ENCODE peak calls at places on chromosomes 3 and 15, in four cellular contexts. O, J, P and R are unnamed samples.

GRCh38 chr3:177441813-177442646 is 244.7 kb upstream of the TBL1XR1 start:
- DNase-seq in O (no peak), J (no peak), P (no peak), R (no peak)

GRCh38 chr3:186514296-186515002 is 29.7 kb downstream of the CRYGS start:
- DNase-seq in O (no peak), J (no peak), P (no peak), R (no peak)

GRCh38 chr15:48940508-48940907 is 23.2 kb downstream of the SHC4 start:
- DNase-seq in O (no peak), J (no peak), P (no peak), R (no peak)

GRCh38 chr15:73832657-73833056 is 40.7 kb upstream of the TBC1D21 start:
- DNase-seq in O (no peak), J (no peak), P (no peak), R (no peak)

GRCh38 chr3:173128633-173129032 is 12.4 kb downstream of the SPATA16 start:
- DNase-seq in O (no peak), J (no peak), P (no peak), R (no peak)

GRCh38 chr3:15330031-15330596 is 2.3 kb downstream of the SH3BP5 start:
- DNase-seq in O (no peak), J (peak; percentile 41), P (peak; percentile 61), R (no peak)

GRCh38 chr3:13217736-13218540 is 144.7 kb upstream of the IQSEC1 start:
- DNase-seq in O (no peak), J (no peak), P (no peak), R (no peak)

GRCh38 chr15:66692808-66693596 is 9.0 kb upstream of the SMAD6 start:
- DNase-seq in O (peak; percentile 44), J (no peak), P (no peak), R (no peak)

GRCh38 chr3:126784254-126784653 is 80.2 kb downstream of the CHCHD6 start:
- DNase-seq in O (no peak), J (no peak), P (no peak), R (no peak)

GRCh38 chr3:78754066-78754743 is 1013.6 kb downstream of the ROBO1 start:
- DNase-seq in O (no peak), J (no peak), P (no peak), R (no peak)

GRCh38 chr3:184409946-184410500 is 30.2 kb downstream of the CHRD start:
- DNase-seq in O (no peak), J (no peak), P (no peak), R (no peak)

GRCh38 chr3:13021141-13021933 is 51.9 kb downstream of the IQSEC1 start:
- DNase-seq in O (no peak), J (no peak), P (peak; percentile 66), R (no peak)

GRCh38 chr3:16148783-16149182 is 25.7 kb upstream of the GALNT15 start:
- DNase-seq in O (no peak), J (peak; percentile 65), P (peak; percentile 83), R (no peak)

GRCh38 chr3:169945313-169945712 is 21.3 kb upstream of the SEC62 start:
- DNase-seq in O (no peak), J (peak; percentile 44), P (peak; percentile 38), R (no peak)

GRCh38 chr3:23600178-23600577 is 205.6 kb upstream of the UBE2E1 start:
- DNase-seq in O (no peak), J (no peak), P (no peak), R (no peak)

GRCh38 chr15:40097968-40098476 is 10.7 kb downstream of the BMF start:
- DNase-seq in O (no peak), J (peak; percentile 69), P (peak; percentile 75), R (no peak)

GRCh38 chr15:92523176-92523575 is 129.5 kb downstream of the ST8SIA2 start:
- DNase-seq in O (no peak), J (no peak), P (no peak), R (no peak)

GRCh38 chr3:126613481-126614187 is 41.3 kb downstream of the TXNRD3 start:
- DNase-seq in O (peak; percentile 25), J (no peak), P (no peak), R (no peak)

GRCh38 chr3:126938520-126939346 is 44.2 kb upstream of the PLXNA1 start:
- DNase-seq in O (no peak), J (peak; percentile 26), P (peak; percentile 22), R (no peak)

GRCh38 chr15:39565851-39566250 is 15.0 kb upstream of the THBS1 start:
- DNase-seq in O (no peak), J (no peak), P (no peak), R (no peak)

GRCh38 chr3:12392101-12392878 is 92.0 kb upstream of the TSEN2 start:
- DNase-seq in O (no peak), J (no peak), P (no peak), R (no peak)

GRCh38 chr15:66588971-66589370 is 23.2 kb upstream of the LCTL start:
- DNase-seq in O (no peak), J (no peak), P (no peak), R (no peak)

GRCh38 chr15:89129123-89129815 is 41.0 kb downstream of the ABHD2 start:
- DNase-seq in O (peak; percentile 39), J (peak; percentile 66), P (no peak), R (no peak)

GRCh38 chr3:171183042-171183441 is 156.5 kb upstream of the SLC2A2 start:
- DNase-seq in O (no peak), J (no peak), P (no peak), R (no peak)

DNA sequence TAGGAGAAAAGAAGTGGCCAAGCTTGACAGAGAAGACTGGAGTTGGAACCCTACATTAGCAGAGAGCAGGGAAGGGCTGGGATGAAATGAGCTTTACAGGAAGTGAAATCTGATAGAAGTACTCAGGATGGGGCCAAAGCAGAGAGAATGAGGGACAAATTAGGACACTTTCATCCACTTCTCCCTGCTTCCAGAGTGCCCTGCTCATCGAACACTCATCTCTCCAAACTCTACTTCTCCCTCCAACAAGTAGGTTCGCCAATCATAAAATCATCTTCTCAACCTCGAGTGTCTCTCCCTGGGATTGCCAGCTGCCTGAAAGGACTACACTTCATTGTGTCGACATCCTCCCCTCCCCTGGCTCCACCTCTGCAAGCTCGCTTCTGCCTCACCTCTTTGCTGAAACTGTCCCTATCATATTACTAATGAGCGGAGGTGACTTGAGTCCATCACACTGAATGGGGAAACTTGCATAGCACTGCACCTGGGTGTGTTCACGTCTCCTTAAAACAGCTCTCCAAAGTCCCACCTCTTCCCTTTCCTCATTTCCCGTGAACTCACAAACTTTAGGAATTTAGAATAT is 365.8 kb downstream of the FOXP1 start:
- DNase-seq in O (no peak), J (no peak), P (no peak), R (no peak)
- TF ChIP-seq CTCF in O (no peak), J (no peak), P (no peak), R (no peak)

GRCh38 chr15:70083423-70083822 is 14.3 kb downstream of the TLE3 start:
- DNase-seq in O (no peak), J (no peak), P (no peak), R (no peak)
- H3K36me3 ChIP-seq in O (peaks cover 56% of the 10 kb centered on the region), J (peaks cover 17% of the 10 kb centered on the region), P (peaks cover 49% of the 10 kb centered on the region), R (peaks cover 5% of the 10 kb centered on the region)

DNA sequence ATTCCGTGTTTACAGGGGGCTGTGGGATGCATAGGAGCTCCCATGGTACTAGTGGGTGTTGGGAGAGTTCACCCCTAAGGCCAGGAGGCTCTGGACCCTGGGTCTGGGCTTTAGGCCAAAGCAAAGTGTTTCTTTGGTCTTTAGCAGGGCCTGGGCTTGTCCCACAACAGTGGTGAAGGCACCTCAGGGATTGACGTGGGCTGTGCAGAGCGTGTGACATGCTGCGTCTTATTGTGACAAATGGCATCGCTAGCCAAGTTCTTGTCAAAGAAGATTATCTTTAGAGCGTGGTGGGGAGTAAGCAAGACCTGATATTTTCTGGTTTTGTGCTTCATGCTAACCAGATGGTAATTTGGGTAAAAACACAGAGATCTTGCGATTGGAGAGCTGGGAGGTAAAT is 170.1 kb downstream of the APBA2 start:
- DNase-seq in O (no peak), J (no peak), P (no peak), R (no peak)
- TF ChIP-seq CTCF in O (no peak), J (no peak), P (no peak), R (no peak)

DNA sequence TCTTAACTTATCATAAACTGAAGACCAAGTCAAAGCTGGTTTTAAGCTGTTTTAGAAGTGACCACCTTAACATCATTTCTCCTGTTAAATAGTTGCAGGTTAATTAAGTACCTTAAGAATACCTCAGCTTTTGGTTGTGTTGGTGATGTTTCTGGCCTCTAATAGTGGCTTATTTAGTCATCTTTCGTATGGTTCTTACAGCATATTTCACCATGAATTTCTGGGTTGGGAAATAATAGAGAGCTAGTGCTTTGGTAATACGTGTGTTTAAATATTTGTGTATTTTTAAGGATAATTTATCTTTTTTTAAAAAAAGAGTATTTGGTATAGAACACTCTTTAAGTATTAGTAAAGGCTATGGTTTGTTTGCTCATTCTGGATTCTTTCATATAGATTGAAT is 1.6 kb downstream of the RAB8B start:
- DNase-seq in O (no peak), J (no peak), P (no peak), R (no peak)
- H3K36me3 ChIP-seq in O (no peaks in the 10 kb centered on the region), J (no peaks in the 10 kb centered on the region), P (no peaks in the 10 kb centered on the region), R (no peaks in the 10 kb centered on the region)

GRCh38 chr15:74978503-74978902 is 16.9 kb upstream of the SCAMP5 start:
- DNase-seq in O (peak; percentile 21), J (no peak), P (no peak), R (no peak)

GRCh38 chr15:74977599-74977998 is 17.8 kb upstream of the SCAMP5 start:
- DNase-seq in O (no peak), J (no peak), P (no peak), R (no peak)

GRCh38 chr15:74978077-74978476 is 17.3 kb upstream of the SCAMP5 start:
- DNase-seq in O (no peak), J (no peak), P (no peak), R (no peak)

GRCh38 chr15:74976159-74976558 is 19.2 kb upstream of the SCAMP5 start:
- DNase-seq in O (no peak), J (no peak), P (no peak), R (no peak)
- TF ChIP-seq CTCF in O (no peak), J (no peak), P (no peak), R (no peak)

GRCh38 chr15:68100194-68100593 is 46.1 kb downstream of the PIAS1 start:
- DNase-seq in O (no peak), J (no peak), P (no peak), R (no peak)

GRCh38 chr15:68107142-68107541 is 53.0 kb downstream of the PIAS1 start:
- DNase-seq in O (no peak), J (no peak), P (no peak), R (no peak)

GRCh38 chr15:68106656-68107055 is 52.5 kb downstream of the PIAS1 start:
- DNase-seq in O (no peak), J (no peak), P (no peak), R (no peak)

GRCh38 chr15:68098465-68098864 is 44.4 kb downstream of the PIAS1 start:
- DNase-seq in O (no peak), J (no peak), P (no peak), R (no peak)

DNA sequence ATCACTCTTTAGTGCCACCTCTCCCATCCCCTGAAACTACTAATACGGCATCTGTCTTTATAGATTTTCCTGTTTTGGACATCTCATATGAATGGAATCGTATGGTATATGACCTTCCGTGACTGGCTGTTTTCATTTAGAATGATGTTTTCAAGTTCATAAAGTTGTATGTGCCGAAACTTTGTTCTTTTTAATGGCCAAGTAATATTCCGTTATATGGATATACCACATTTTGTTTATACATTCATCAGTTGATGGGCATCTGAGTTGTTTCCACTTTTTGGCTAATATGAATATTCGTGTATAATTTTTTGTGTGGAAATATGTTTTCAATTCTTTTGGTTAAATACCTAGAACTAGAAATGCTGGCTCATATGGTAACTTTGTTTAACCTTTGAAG is 49.5 kb downstream of the PIAS1 start:
- DNase-seq in O (no peak), J (no peak), P (no peak), R (no peak)
- H3K36me3 ChIP-seq in O (peaks cover 19% of the 10 kb centered on the region), J (peaks cover 8% of the 10 kb centered on the region), P (peaks cover 4% of the 10 kb centered on the region), R (no peaks in the 10 kb centered on the region)

GRCh38 chr15:57655809-57656208 is 50.7 kb upstream of the POLR2M start:
- DNase-seq in O (no peak), J (no peak), P (no peak), R (no peak)
- TF ChIP-seq CTCF in O (no peak), J (no peak), P (no peak), R (no peak)